ENCODE peak calls at places on chromosomes 6 and 20, in eight cellular contexts. G is HEK293T, T is GM03348, E is amniotic stem cell, B is anterior cingulate cortex, P is transverse colon, C is GM20000, N is body of pancreas. X is an unnamed sample.

GRCh38 chr6:25138024-25138696 is 141.0 kb upstream of the CARMIL1 start:
- DNase-seq in G (no peak), T (peak), E (peak), B (peak), P (peak), C (peak), N (peak), X (no peak)

GRCh38 chr20:17189976-17190710 is 36.7 kb upstream of the PCSK2 start:
- DNase-seq in G (no peak), T (no peak), E (no peak), B (no peak), P (no peak), C (no peak), N (no peak), X (no peak)

GRCh38 chr20:53918949-53919361 is 151.4 kb downstream of the BCAS1 start:
- DNase-seq in G (peak), T (no peak), E (no peak), B (no peak), P (peak), C (no peak), N (no peak), X (peak)

GRCh38 chr6:152091201-152091600 is 283.7 kb downstream of the ESR1 start:
- DNase-seq in G (no peak), T (no peak), E (no peak), B (no peak), P (no peak), C (no peak), N (no peak), X (no peak)

GRCh38 chr20:17494201-17494600 is 37.0 kb downstream of the BFSP1 start:
- DNase-seq in G (no peak), T (no peak), E (no peak), B (no peak), P (no peak), C (no peak), N (no peak), X (no peak)

GRCh38 chr6:125957845-125958244 is 1.3 kb downstream of the HINT3 start:
- DNase-seq in G (peak), T (peak), E (no peak), B (peak), P (peak), C (no peak), N (peak), X (no peak)

GRCh38 chr20:47543006-47543431 is 41.3 kb downstream of the NCOA3 start:
- DNase-seq in G (no peak), T (no peak), E (no peak), B (no peak), P (no peak), C (peak), N (no peak), X (no peak)

GRCh38 chr20:34629342-34629741 is 47.5 kb downstream of the PIGU start:
- DNase-seq in G (no peak), T (no peak), E (no peak), B (no peak), P (no peak), C (no peak), N (no peak), X (no peak)

GRCh38 chr6:100614386-100614785 is 149.7 kb upstream of the SIM1 start:
- DNase-seq in G (no peak), T (no peak), E (no peak), B (no peak), P (no peak), C (no peak), N (no peak), X (no peak)

GRCh38 chr6:45563092-45563491 is 185.4 kb upstream of the SUPT3H start:
- DNase-seq in G (no peak), T (no peak), E (no peak), B (no peak), P (no peak), C (no peak), N (no peak), X (no peak)

GRCh38 chr6:129766959-129767728 is 57.2 kb upstream of the ARHGAP18 start:
- DNase-seq in G (peak), T (peak), E (no peak), B (peak), P (peak), C (peak), N (peak), X (no peak)

GRCh38 chr6:40343318-40343886 is 243.8 kb downstream of the LRFN2 start:
- DNase-seq in G (no peak), T (no peak), E (no peak), B (no peak), P (no peak), C (no peak), N (no peak), X (no peak)

GRCh38 chr6:14397518-14397901 is 279.9 kb downstream of the CD83 start:
- DNase-seq in G (no peak), T (no peak), E (no peak), B (no peak), P (no peak), C (no peak), N (no peak), X (no peak)

GRCh38 chr6:6405997-6406699 is 85.7 kb upstream of the F13A1 start:
- DNase-seq in G (no peak), T (no peak), E (no peak), B (no peak), P (no peak), C (no peak), N (no peak), X (no peak)

GRCh38 chr20:22568872-22569344 is 15.5 kb downstream of the FOXA2 start:
- DNase-seq in G (no peak), T (no peak), E (no peak), B (no peak), P (peak), C (no peak), N (peak), X (no peak)

X was measured in SW 1271.